ENCODE peak calls at places on chromosomes 12 and 14, in nine cellular contexts. J is mucosa of gallbladder; L is prostate gland; M is activated naive CD4-positive, alpha-beta T cell treated with Interleukin-2 at 50 U/mL for 16 hours; Q is HuH-7.5; S is HTR-8/SVneo; T is stimulated activated CD8-positive, alpha-beta memory T cell treated with anti-CD3 and anti-CD28 coated beads, Interleukin-2, amount 100 ng/mL, for 1 hour; X is endothelial cell; I is H7. Z is an unnamed sample.

GRCh38 chr12:23674064-23674463 is 275.4 kb downstream of the SOX5 start:
- DNase-seq in J (no peak), L (no peak), M (no peak), Q (no peak), S (no peak), T (no peak), X (no peak), I (no peak), Z (no peak)

GRCh38 chr12:91460457-91460856 is 277.8 kb upstream of the DCN start:
- DNase-seq in J (no peak), L (no peak), M (no peak), Q (no peak), S (no peak), T (no peak), X (no peak), I (no peak), Z (no peak)

GRCh38 chr12:112176321-112177010 is 51.1 kb downstream of the TRAFD1 start:
- DNase-seq in J (no peak), L (no peak), M (no peak), Q (no peak), S (no peak), T (no peak), X (no peak), I (peak), Z (no peak)

GRCh38 chr14:32300146-32300545 is 29.0 kb upstream of the AKAP6 start:
- DNase-seq in J (no peak), L (no peak), M (no peak), Q (no peak), S (no peak), T (no peak), X (no peak), I (peak), Z (no peak)

GRCh38 chr12:42086021-42086420 is 58.7 kb downstream of the GXYLT1 start:
- DNase-seq in J (no peak), L (no peak), M (no peak), Q (no peak), S (no peak), T (no peak), X (no peak), I (no peak), Z (no peak)

GRCh38 chr12:43210437-43211197 is 341.4 kb downstream of the ADAMTS20 start:
- DNase-seq in J (no peak), L (no peak), M (no peak), Q (no peak), S (peak), T (no peak), X (no peak), I (no peak), Z (no peak)

GRCh38 chr12:6542209-6543009 is 8.1 kb downstream of the GAPDH start:
- DNase-seq in J (peak), L (no peak), M (no peak), Q (peak), S (no peak), T (no peak), X (no peak), I (no peak), Z (no peak)

GRCh38 chr14:90330203-90331196 is 1.2 kb downstream of the NRDE2 start:
- DNase-seq in J (no peak), L (no peak), M (no peak), Q (no peak), S (no peak), T (no peak), X (no peak), I (no peak), Z (no peak)

GRCh38 chr14:82642425-82642824 is 1108.8 kb upstream of the SEL1L start:
- DNase-seq in J (peak), L (no peak), M (no peak), Q (peak), S (no peak), T (no peak), X (no peak), I (peak), Z (peak)

GRCh38 chr12:107486140-107486892 is 199.3 kb upstream of the PWP1 start:
- DNase-seq in J (no peak), L (no peak), M (no peak), Q (no peak), S (no peak), T (no peak), X (no peak), I (no peak), Z (no peak)

GRCh38 chr12:121628037-121628436 is 1.7 kb downstream of the ORAI1 start:
- DNase-seq in J (peak), L (no peak), M (peak), Q (no peak), S (no peak), T (no peak), X (no peak), I (peak), Z (peak)

GRCh38 chr14:98952595-98953325 is 319.2 kb downstream of the BCL11B start:
- DNase-seq in J (no peak), L (no peak), M (no peak), Q (no peak), S (no peak), T (no peak), X (no peak), I (no peak), Z (no peak)

GRCh38 chr12:66837311-66837627 is 158.4 kb upstream of the GRIP1 start:
- DNase-seq in J (no peak), L (no peak), M (no peak), Q (no peak), S (no peak), T (no peak), X (no peak), I (no peak), Z (no peak)

GRCh38 chr12:106840217-106840616 is 65.7 kb downstream of the RIC8B start:
- DNase-seq in J (peak), L (no peak), M (no peak), Q (peak), S (peak), T (no peak), X (no peak), I (peak), Z (peak)

Z was measured in body of pancreas.